ENCODE peak calls at places on chromosomes 2 and 18, in seven cellular contexts. P is mesendoderm, T is left ventricle myocardium inferior, Q is right cardiac atrium, A is cardiac muscle cell, K is K562, H is neural progenitor cell. L is an unnamed sample.

GRCh38 chr2:65367517-65367916 is 64.9 kb downstream of the SPRED2 start:
- DNase-seq in T (no peak), K (peak; percentile 66), P (peak; percentile 68), Q (no peak), H (no peak), A (peak; percentile 92), L (no peak)

GRCh38 chr2:10552871-10553245 is 104.7 kb upstream of the ODC1 start:
- DNase-seq in Q (no peak), T (no peak), P (no peak), H (no peak), A (no peak), K (no peak), L (no peak)

GRCh38 chr18:42901161-42901560 is 214.3 kb downstream of the RIT2 start:
- DNase-seq in T (no peak), A (no peak), P (no peak), H (no peak), K (no peak), Q (no peak), L (no peak)

GRCh38 chr2:200631287-200631686 is 45.5 kb downstream of the AOX1 start:
- DNase-seq in Q (no peak), H (no peak), K (no peak), A (no peak), P (no peak), T (no peak), L (no peak)

GRCh38 chr2:167406558-167406957 is 518.3 kb downstream of the XIRP2 start:
- DNase-seq in K (no peak), H (peak; percentile 85), T (no peak), P (peak; percentile 100), A (peak; percentile 68), Q (no peak), L (no peak)

GRCh38 chr2:127388423-127389164 is 819 bp upstream of the MAP3K2 start:
- DNase-seq in T (no peak), K (peak; percentile 32), A (no peak), H (peak; percentile 15), Q (no peak), P (no peak), L (no peak)

GRCh38 chr2:210387074-210387473 is 72.1 kb upstream of the MYL1 start:
- DNase-seq in T (no peak), K (no peak), P (no peak), A (no peak), Q (no peak), H (no peak), L (no peak)

GRCh38 chr2:179268277-179268935 is 3.8 kb upstream of the SESTD1 start:
- DNase-seq in A (peak; percentile 66), Q (no peak), H (peak; percentile 34), P (peak; percentile 65), K (no peak), T (no peak), L (no peak)

GRCh38 chr2:216761119-216761518 is 65.8 kb upstream of the IGFBP5 start:
- DNase-seq in P (no peak), K (no peak), T (no peak), Q (no peak), H (no peak), A (no peak), L (no peak)

GRCh38 chr2:36352024-36352398 is 3.6 kb upstream of the CRIM1 start:
- DNase-seq in H (peak; percentile 65), A (peak; percentile 71), T (no peak), P (peak; percentile 69), K (peak; percentile 45), Q (no peak), L (no peak)

GRCh38 chr18:67425724-67426123 is 90.8 kb downstream of the DSEL start:
- DNase-seq in P (no peak), Q (no peak), K (no peak), T (no peak), H (no peak), A (peak; percentile 78), L (no peak)

GRCh38 chr2:100998235-100998573 is 3.9 kb upstream of the RPL31 start:
- DNase-seq in A (no peak), H (no peak), P (no peak), T (no peak), K (no peak), Q (no peak), L (no peak)

GRCh38 chr2:121288454-121289231 is 3.6 kb upstream of the TFCP2L1 start:
- DNase-seq in H (no peak), Q (no peak), A (no peak), K (no peak), P (no peak), T (no peak), L (no peak)

GRCh38 chr18:66916834-66917233 is 312.9 kb upstream of the CDH19 start:
- DNase-seq in A (no peak), K (no peak), Q (no peak), P (no peak), H (no peak), T (no peak), L (no peak)

GRCh38 chr18:46581648-46582047 is 75.4 kb downstream of the LOXHD1 start:
- DNase-seq in T (no peak), P (no peak), H (no peak), A (no peak), K (no peak), Q (no peak), L (no peak)

GRCh38 chr2:127810156-127810636 is 775 bp downstream of the WDR33 start:
- DNase-seq in K (no peak), P (peak; percentile 62), Q (no peak), A (peak; percentile 19), H (peak; percentile 51), T (no peak), L (no peak)

GRCh38 chr2:100561191-100561590 is 1.6 kb upstream of the PDCL3 start:
- DNase-seq in P (no peak), K (no peak), H (no peak), A (no peak), Q (no peak), T (no peak), L (no peak)

GRCh38 chr2:11310212-11310611 is 34.2 kb downstream of the ROCK2 start:
- DNase-seq in A (peak; percentile 47), H (no peak), T (no peak), Q (no peak), P (no peak), K (no peak), L (no peak)

GRCh38 chr2:25617948-25618646 is 55.3 kb downstream of the DTNB start:
- DNase-seq in K (no peak), P (no peak), Q (no peak), H (no peak), T (no peak), A (peak; percentile 83), L (no peak)

GRCh38 chr18:7844418-7844817 is 277.3 kb downstream of the PTPRM start:
- DNase-seq in A (no peak), Q (no peak), T (no peak), H (no peak), K (no peak), P (no peak), L (no peak)

GRCh38 chr2:151792589-151792988 is 35.6 kb downstream of the ARL5A start:
- DNase-seq in T (no peak), Q (no peak), K (no peak), A (no peak), H (peak; percentile 20), P (peak; percentile 28), L (no peak)

DNA sequence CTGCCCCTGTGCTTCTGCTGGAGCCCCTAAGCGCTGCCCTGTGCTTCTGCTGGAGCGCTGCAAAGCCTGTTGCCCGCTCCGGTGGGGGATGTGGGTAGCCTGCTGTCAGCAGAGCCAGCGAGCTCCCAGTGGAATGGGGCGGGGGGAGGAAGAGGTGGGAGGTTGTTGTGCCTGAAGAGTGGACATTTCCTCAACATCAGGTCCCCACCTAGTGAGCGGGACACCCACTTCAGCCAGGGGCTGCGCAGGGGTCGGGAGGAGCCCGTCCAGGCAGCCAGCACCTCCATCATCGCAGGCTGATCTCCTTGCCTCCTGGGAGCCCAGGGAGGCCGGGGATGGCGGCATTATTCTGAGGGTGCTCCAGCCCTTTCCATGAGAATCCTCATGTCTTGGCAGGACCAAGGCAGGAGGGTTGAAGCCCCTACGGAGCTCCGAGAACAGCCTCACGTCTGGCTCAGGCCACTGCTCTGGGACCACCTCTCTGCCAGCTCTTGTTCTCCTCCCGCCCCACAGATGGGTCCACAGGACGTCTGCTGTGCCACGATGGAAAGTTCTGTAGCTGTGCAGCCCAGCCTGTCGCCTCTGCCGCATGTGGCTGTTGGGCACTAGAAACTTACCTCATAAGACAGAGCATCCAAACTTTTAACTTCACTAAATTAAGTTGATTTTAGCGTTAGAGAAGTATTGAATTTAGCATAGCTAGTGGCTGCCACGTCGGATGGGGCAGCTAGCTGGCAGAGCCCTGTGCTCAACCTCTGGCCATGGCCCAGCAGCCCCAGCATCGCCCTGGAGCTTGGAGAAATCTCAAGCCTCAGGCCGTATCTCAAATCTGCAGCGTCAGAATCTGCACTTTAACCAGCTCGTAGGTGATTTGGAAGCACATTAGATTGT is 1.9 kb upstream of the ALLC start:
- DNase-seq in Q (peak; percentile 14), P (no peak), K (no peak), T (no peak), H (no peak), A (no peak), L (no peak)
- H3K4me3 ChIP-seq in Q (no peak overlapping the region), P (no peak overlapping the region), K (no peak overlapping the region), T (no peak overlapping the region), H (no peak overlapping the region), A (no peak overlapping the region), L (no peak overlapping the region)

GRCh38 chr2:17156086-17156485 is 362.2 kb downstream of the RAD51AP2 start:
- DNase-seq in K (no peak), A (no peak), H (no peak), P (no peak), Q (no peak), T (no peak), L (no peak)
- H3K27ac ChIP-seq in K (no peak overlapping the region), A (no peak overlapping the region), H (no peak overlapping the region), P (no peak overlapping the region), Q (no peak overlapping the region), T (no peak overlapping the region), L (no peak overlapping the region)

DNA sequence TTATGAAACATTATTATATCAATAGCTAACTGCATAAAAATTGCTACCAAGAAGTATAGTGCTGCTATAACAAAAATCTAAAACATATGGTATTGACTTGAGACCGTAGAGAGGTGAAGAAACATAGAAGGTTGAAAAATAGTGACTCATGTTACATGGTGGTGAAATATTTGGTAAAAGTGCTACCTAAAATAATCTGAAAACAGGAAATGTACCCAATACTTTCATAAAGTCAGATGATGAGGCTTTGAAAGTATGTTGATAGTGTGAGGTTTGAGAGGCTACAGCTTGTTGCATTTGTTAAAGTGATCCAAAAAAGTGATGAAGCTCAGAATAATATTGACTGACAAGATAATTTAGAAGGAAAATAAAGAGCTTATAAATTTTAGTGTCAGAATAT is 718.7 kb upstream of the SLC8A1 start:
- DNase-seq in T (no peak), H (no peak), K (no peak), P (no peak), Q (no peak), A (no peak), L (no peak)
- H3K4me3 ChIP-seq in T (no peak overlapping the region), H (no peak overlapping the region), K (no peak overlapping the region), P (no peak overlapping the region), Q (no peak overlapping the region), A (no peak overlapping the region), L (no peak overlapping the region)

DNA sequence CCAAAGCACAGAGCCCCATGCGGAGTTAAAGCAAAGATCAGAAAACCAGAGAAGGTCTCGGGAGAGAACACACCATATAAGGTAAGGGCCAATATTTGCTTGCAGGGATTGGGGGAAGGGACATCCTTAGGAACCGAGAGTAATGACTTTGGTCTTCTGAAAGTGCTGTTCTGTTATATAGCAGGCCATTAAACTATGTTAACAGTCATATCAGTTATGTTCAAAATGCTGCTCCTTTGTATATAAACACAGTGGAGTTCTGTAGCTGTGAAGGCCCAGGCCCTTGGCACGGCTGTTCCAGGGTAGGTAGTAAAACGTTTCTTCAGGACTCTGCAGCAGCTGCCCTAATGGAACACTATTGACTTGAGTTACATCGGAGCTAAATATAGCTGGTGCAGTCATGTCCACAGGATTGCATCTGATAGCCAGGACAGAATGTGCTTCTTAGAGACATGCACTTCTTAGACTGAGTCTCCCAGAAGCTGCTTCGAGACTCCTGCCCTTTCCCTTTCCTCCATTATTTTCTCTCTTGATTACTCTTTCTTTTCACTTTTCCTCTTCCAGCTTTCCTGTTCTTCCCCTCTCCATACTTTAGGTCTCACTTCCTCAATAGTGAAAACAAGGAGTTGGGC is 122.4 kb downstream of the SETBP1 start:
- DNase-seq in T (peak; percentile 24), Q (no peak), P (peak; percentile 51), K (no peak), H (no peak), A (peak; percentile 42), L (no peak)
- H3K27ac ChIP-seq in T (peak overlapping the region; percentile 74), Q (peak overlapping the region; percentile 48), P (no peak overlapping the region), K (no peak overlapping the region), H (no peak overlapping the region), A (peak overlapping the region; percentile 99), L (no peak overlapping the region)